ENCODE peak calls at places on chromosomes 16 and 17, in nine cellular contexts. One of them, this sample, is unnamed.
A peak's percentile ranks its signal among the peaks of the same experiment; 100 is the strongest.

GRCh38 chr17:42544874-42545283 is 7.8 kb upstream of the HSD17B1 start:
- DNase-seq in breast epithelium: no peak
- DNase-seq in tibial nerve: no peak
- DNase-seq in uterus: no peak
- DNase-seq in esophagus squamous epithelium: no peak
- DNase-seq in suprapubic skin: no peak
- DNase-seq in prostate gland: no peak
- DNase-seq in IMR-90: no peak
- DNase-seq in sigmoid colon: no peak
- DNase-seq in this sample: no peak

GRCh38 chr17:5587431-5588032 is 3.2 kb upstream of the NLRP1 start:
- DNase-seq in breast epithelium: no peak
- DNase-seq in tibial nerve: peak; percentile 59
- DNase-seq in uterus: peak; percentile 39
- DNase-seq in IMR-90: peak; percentile 76
- DNase-seq in esophagus squamous epithelium: no peak
- DNase-seq in prostate gland: peak; percentile 42
- DNase-seq in suprapubic skin: no peak
- DNase-seq in sigmoid colon: no peak
- DNase-seq in this sample: no peak

GRCh38 chr17:142102-142661 is 4.8 kb downstream of the SCGB1C2 start:
- DNase-seq in prostate gland: peak; percentile 3
- DNase-seq in breast epithelium: peak; percentile 45
- DNase-seq in uterus: peak; percentile 23
- DNase-seq in tibial nerve: peak; percentile 3
- DNase-seq in esophagus squamous epithelium: no peak
- DNase-seq in IMR-90: peak; percentile 9
- DNase-seq in sigmoid colon: peak; percentile 61
- DNase-seq in suprapubic skin: peak; percentile 79
- DNase-seq in this sample: no peak

GRCh38 chr17:66422181-66422580 is 119.8 kb downstream of the PRKCA start:
- DNase-seq in suprapubic skin: no peak
- DNase-seq in sigmoid colon: no peak
- DNase-seq in tibial nerve: no peak
- DNase-seq in esophagus squamous epithelium: no peak
- DNase-seq in breast epithelium: no peak
- DNase-seq in IMR-90: peak; percentile 68
- DNase-seq in prostate gland: no peak
- DNase-seq in uterus: no peak
- DNase-seq in this sample: no peak

GRCh38 chr17:55177159-55177913 is 87.4 kb upstream of the HLF start:
- DNase-seq in tibial nerve: no peak
- DNase-seq in IMR-90: no peak
- DNase-seq in esophagus squamous epithelium: no peak
- DNase-seq in sigmoid colon: no peak
- DNase-seq in prostate gland: no peak
- DNase-seq in suprapubic skin: no peak
- DNase-seq in uterus: no peak
- DNase-seq in breast epithelium: no peak
- DNase-seq in this sample: no peak

GRCh38 chr17:74201250-74201649 is 2.2 kb upstream of the RPL38 start:
- DNase-seq in uterus: no peak
- DNase-seq in prostate gland: no peak
- DNase-seq in sigmoid colon: peak; percentile 89
- DNase-seq in IMR-90: peak; percentile 57
- DNase-seq in breast epithelium: no peak
- DNase-seq in suprapubic skin: no peak
- DNase-seq in esophagus squamous epithelium: no peak
- DNase-seq in tibial nerve: peak; percentile 42
- DNase-seq in this sample: no peak

GRCh38 chr17:39754958-39755549 is 17.3 kb downstream of the GRB7 start:
- DNase-seq in suprapubic skin: no peak
- DNase-seq in prostate gland: no peak
- DNase-seq in sigmoid colon: peak; percentile 69
- DNase-seq in breast epithelium: no peak
- DNase-seq in uterus: no peak
- DNase-seq in IMR-90: no peak
- DNase-seq in tibial nerve: peak; percentile 22
- DNase-seq in esophagus squamous epithelium: no peak
- DNase-seq in this sample: no peak

GRCh38 chr16:57226701-57227621 is 18.1 kb upstream of the ARL2BP start:
- DNase-seq in suprapubic skin: no peak
- DNase-seq in uterus: no peak
- DNase-seq in IMR-90: no peak
- DNase-seq in tibial nerve: no peak
- DNase-seq in sigmoid colon: no peak
- DNase-seq in breast epithelium: no peak
- DNase-seq in prostate gland: no peak
- DNase-seq in esophagus squamous epithelium: no peak
- DNase-seq in this sample: no peak

GRCh38 chr17:31488982-31489294 is 97.5 kb downstream of the RAB11FIP4 start:
- DNase-seq in breast epithelium: no peak
- DNase-seq in uterus: no peak
- DNase-seq in sigmoid colon: no peak
- DNase-seq in prostate gland: no peak
- DNase-seq in suprapubic skin: no peak
- DNase-seq in esophagus squamous epithelium: no peak
- DNase-seq in tibial nerve: no peak
- DNase-seq in IMR-90: no peak
- DNase-seq in this sample: no peak

GRCh38 chr16:56193951-56194726 is 2.9 kb downstream of the GNAO1 start:
- DNase-seq in esophagus squamous epithelium: no peak
- DNase-seq in prostate gland: peak; percentile 78
- DNase-seq in uterus: peak; percentile 84
- DNase-seq in sigmoid colon: peak; percentile 94
- DNase-seq in tibial nerve: peak; percentile 67
- DNase-seq in breast epithelium: peak; percentile 87
- DNase-seq in suprapubic skin: no peak
- DNase-seq in IMR-90: peak; percentile 55
- DNase-seq in this sample: peak; percentile 66

GRCh38 chr17:78034429-78035091 is 76.1 kb downstream of the TNRC6C start:
- DNase-seq in uterus: no peak
- DNase-seq in breast epithelium: no peak
- DNase-seq in prostate gland: no peak
- DNase-seq in sigmoid colon: no peak
- DNase-seq in IMR-90: peak; percentile 67
- DNase-seq in suprapubic skin: no peak
- DNase-seq in esophagus squamous epithelium: no peak
- DNase-seq in tibial nerve: no peak
- DNase-seq in this sample: no peak

GRCh38 chr17:15233022-15233805 is 31.9 kb downstream of the PMP22 start:
- DNase-seq in prostate gland: no peak
- DNase-seq in IMR-90: peak; percentile 75
- DNase-seq in sigmoid colon: no peak
- DNase-seq in uterus: no peak
- DNase-seq in suprapubic skin: no peak
- DNase-seq in esophagus squamous epithelium: no peak
- DNase-seq in breast epithelium: no peak
- DNase-seq in tibial nerve: no peak
- DNase-seq in this sample: no peak

GRCh38 chr16:27813591-27813990 is 249.9 kb downstream of the GSG1L start:
- DNase-seq in IMR-90: no peak
- DNase-seq in uterus: no peak
- DNase-seq in prostate gland: no peak
- DNase-seq in breast epithelium: peak; percentile 19
- DNase-seq in suprapubic skin: peak; percentile 48
- DNase-seq in tibial nerve: no peak
- DNase-seq in sigmoid colon: peak; percentile 42
- DNase-seq in esophagus squamous epithelium: no peak
- DNase-seq in this sample: no peak

GRCh38 chr17:82734987-82735866 is at the start of gene FN3K:
- DNase-seq in uterus: peak; percentile 54
- DNase-seq in prostate gland: peak; percentile 40
- DNase-seq in breast epithelium: no peak
- DNase-seq in tibial nerve: peak; percentile 31
- DNase-seq in suprapubic skin: peak; percentile 87
- DNase-seq in IMR-90: peak; percentile 85
- DNase-seq in esophagus squamous epithelium: no peak
- DNase-seq in sigmoid colon: peak; percentile 92
- DNase-seq in this sample: peak; percentile 30

GRCh38 chr17:63286254-63286653 is 159.9 kb downstream of the CYB561 start:
- DNase-seq in sigmoid colon: no peak
- DNase-seq in uterus: no peak
- DNase-seq in prostate gland: no peak
- DNase-seq in breast epithelium: no peak
- DNase-seq in esophagus squamous epithelium: no peak
- DNase-seq in suprapubic skin: no peak
- DNase-seq in tibial nerve: no peak
- DNase-seq in IMR-90: no peak
- DNase-seq in this sample: no peak

DNA sequence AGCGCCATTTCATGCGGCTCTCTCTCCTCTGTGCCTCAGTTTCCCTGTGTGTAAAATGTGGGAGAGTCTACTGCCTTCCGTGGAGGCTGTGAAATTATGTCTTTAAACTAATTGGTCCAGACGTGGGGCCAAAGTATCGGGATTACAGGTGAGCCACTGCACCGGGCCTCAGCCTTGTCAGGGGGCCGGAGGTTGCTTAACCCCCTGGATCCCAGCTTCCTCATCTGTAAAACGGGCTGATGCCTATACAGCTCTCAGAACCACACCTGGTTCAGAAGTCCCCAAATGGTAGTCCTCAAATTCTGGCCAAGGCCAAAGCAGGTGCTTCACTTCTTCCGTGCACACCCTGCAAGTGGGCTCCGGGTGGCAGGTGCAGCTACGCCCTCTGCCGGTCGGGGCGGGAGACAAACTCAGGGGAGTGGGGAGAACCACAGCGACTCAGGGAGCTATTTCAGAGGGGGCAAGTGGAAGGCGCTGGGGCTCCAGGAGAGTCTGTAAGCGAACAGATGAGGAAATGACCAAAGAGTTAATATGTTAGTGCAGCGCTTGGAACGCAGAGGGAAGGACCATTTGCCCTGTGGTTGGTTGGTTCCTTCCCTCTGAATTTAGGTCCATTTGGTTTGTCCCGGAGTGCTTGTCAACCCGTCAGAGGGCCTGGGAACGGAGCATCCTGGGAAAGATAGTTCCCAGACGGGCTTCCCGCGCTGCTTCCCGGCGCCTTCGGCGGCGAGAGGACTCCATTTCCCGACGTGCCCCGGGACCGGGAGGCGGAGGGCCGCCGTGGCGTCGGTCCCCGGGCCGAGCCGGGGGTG is at the start of gene MGRN1:
- DNase-seq in sigmoid colon: peak; percentile 97
- DNase-seq in esophagus squamous epithelium: peak; percentile 80
- DNase-seq in uterus: peak; percentile 94
- DNase-seq in suprapubic skin: peak; percentile 95
- DNase-seq in IMR-90: peak; percentile 98
- DNase-seq in prostate gland: peak; percentile 94
- DNase-seq in tibial nerve: peak; percentile 88
- DNase-seq in breast epithelium: peak; percentile 93
- DNase-seq in this sample: peak; percentile 95
- H3K4me3 ChIP-seq in sigmoid colon: peak within 1 kb of the TSS; percentile 92
- H3K4me3 ChIP-seq in esophagus squamous epithelium: peak within 1 kb of the TSS; percentile 98
- H3K4me3 ChIP-seq in uterus: peak within 1 kb of the TSS; percentile 92
- H3K4me3 ChIP-seq in suprapubic skin: peak within 1 kb of the TSS; percentile 100
- H3K4me3 ChIP-seq in IMR-90: peak within 1 kb of the TSS; percentile 89
- H3K4me3 ChIP-seq in prostate gland: peak within 1 kb of the TSS; percentile 98
- H3K4me3 ChIP-seq in tibial nerve: peak within 1 kb of the TSS; percentile 82
- H3K4me3 ChIP-seq in breast epithelium: peak within 1 kb of the TSS; percentile 100
- H3K4me3 ChIP-seq in this sample: peak within 1 kb of the TSS; percentile 85

DNA sequence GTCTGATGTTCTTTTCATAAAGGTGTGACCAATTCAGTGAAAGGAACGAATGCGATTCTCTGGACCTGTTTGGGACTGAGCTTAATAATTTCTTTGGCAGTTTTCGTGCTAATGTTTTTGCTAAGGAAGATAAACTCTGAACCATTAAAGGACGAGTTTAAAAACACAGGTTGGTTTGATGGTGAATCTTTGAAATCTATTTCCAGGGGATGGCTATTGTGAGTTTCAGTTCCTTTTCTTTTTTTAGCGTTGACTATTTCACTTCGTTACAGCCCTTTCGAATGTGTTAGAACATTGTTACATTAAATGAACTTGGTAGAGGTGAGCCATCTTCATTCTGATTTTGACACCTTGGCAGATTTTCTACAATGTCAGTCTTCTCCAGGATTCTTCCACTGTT is 1.2 kb downstream of the TNFRSF17 start:
- DNase-seq in suprapubic skin: no peak
- DNase-seq in sigmoid colon: no peak
- DNase-seq in uterus: no peak
- DNase-seq in IMR-90: no peak
- DNase-seq in prostate gland: no peak
- DNase-seq in esophagus squamous epithelium: no peak
- DNase-seq in breast epithelium: no peak
- DNase-seq in tibial nerve: no peak
- DNase-seq in this sample: no peak
- TF ChIP-seq POLR2A in suprapubic skin: no peak
- TF ChIP-seq POLR2A in sigmoid colon: no peak
- TF ChIP-seq POLR2A in uterus: no peak
- TF ChIP-seq POLR2A in IMR-90: no peak
- TF ChIP-seq POLR2A in prostate gland: no peak
- TF ChIP-seq POLR2A in esophagus squamous epithelium: no peak
- TF ChIP-seq POLR2A in breast epithelium: no peak
- TF ChIP-seq POLR2A in tibial nerve: no peak
- TF ChIP-seq POLR2A in this sample: no peak

GRCh38 chr17:29141484-29141835 is 38.7 kb downstream of the MYO18A start:
- DNase-seq in suprapubic skin: no peak
- DNase-seq in uterus: no peak
- DNase-seq in sigmoid colon: no peak
- DNase-seq in tibial nerve: no peak
- DNase-seq in IMR-90: no peak
- DNase-seq in breast epithelium: no peak
- DNase-seq in esophagus squamous epithelium: no peak
- DNase-seq in prostate gland: no peak
- DNase-seq in this sample: no peak
- H3K4me3 ChIP-seq in suprapubic skin: no peak overlapping the region
- H3K4me3 ChIP-seq in uterus: no peak overlapping the region
- H3K4me3 ChIP-seq in sigmoid colon: no peak overlapping the region
- H3K4me3 ChIP-seq in tibial nerve: peak overlapping the region; percentile 53
- H3K4me3 ChIP-seq in IMR-90: no peak overlapping the region
- H3K4me3 ChIP-seq in breast epithelium: no peak overlapping the region
- H3K4me3 ChIP-seq in esophagus squamous epithelium: peak overlapping the region; percentile 44
- H3K4me3 ChIP-seq in prostate gland: no peak overlapping the region
- H3K4me3 ChIP-seq in this sample: no peak overlapping the region

GRCh38 chr16:11080999-11081630 is 136.8 kb downstream of the CLEC16A start:
- DNase-seq in sigmoid colon: peak; percentile 62
- DNase-seq in esophagus squamous epithelium: no peak
- DNase-seq in breast epithelium: no peak
- DNase-seq in suprapubic skin: no peak
- DNase-seq in IMR-90: no peak
- DNase-seq in prostate gland: no peak
- DNase-seq in tibial nerve: no peak
- DNase-seq in uterus: no peak
- DNase-seq in this sample: no peak
- TF ChIP-seq POLR2A in sigmoid colon: no peak
- TF ChIP-seq POLR2A in esophagus squamous epithelium: no peak
- TF ChIP-seq POLR2A in breast epithelium: no peak
- TF ChIP-seq POLR2A in suprapubic skin: no peak
- TF ChIP-seq POLR2A in IMR-90: no peak
- TF ChIP-seq POLR2A in prostate gland: no peak
- TF ChIP-seq POLR2A in tibial nerve: no peak
- TF ChIP-seq POLR2A in uterus: no peak
- TF ChIP-seq POLR2A in this sample: no peak

This sample was measured in gastrocnemius medialis.